ENCODE peak calls at places on chromosomes 4 and X, in six cellular contexts. One of them, this sample, is unnamed.
A peak's percentile ranks its signal among the peaks of the same experiment; 100 is the strongest.

GRCh38 chrX:63551856-63552255 is 200.7 kb upstream of the SPIN4 start:
- DNase-seq in IMR-90: no peak
- DNase-seq in NB4: no peak
- DNase-seq in A549: no peak
- DNase-seq in Peyer's patch: no peak
- DNase-seq in HCT116: no peak
- DNase-seq in this sample: no peak

GRCh38 chr4:103008875-103009729 is 10.4 kb downstream of the SLC9B1 start:
- DNase-seq in IMR-90: peak; percentile 80
- DNase-seq in HCT116: peak; percentile 68
- DNase-seq in A549: peak; percentile 70
- DNase-seq in NB4: peak; percentile 80
- DNase-seq in Peyer's patch: no peak
- DNase-seq in this sample: no peak

GRCh38 chr4:128286474-128287158 is 997 bp downstream of the PGRMC2 start:
- DNase-seq in NB4: peak; percentile 56
- DNase-seq in Peyer's patch: no peak
- DNase-seq in HCT116: peak; percentile 22
- DNase-seq in A549: peak; percentile 53
- DNase-seq in IMR-90: peak; percentile 61
- DNase-seq in this sample: no peak

GRCh38 chrX:151970661-151971060 is 3.8 kb downstream of the GABRE start:
- DNase-seq in IMR-90: peak; percentile 65
- DNase-seq in NB4: peak; percentile 28
- DNase-seq in A549: peak; percentile 80
- DNase-seq in HCT116: no peak
- DNase-seq in Peyer's patch: no peak
- DNase-seq in this sample: peak; percentile 55

GRCh38 chrX:12811658-12812057 is 20.4 kb downstream of the PRPS2 start:
- DNase-seq in A549: no peak
- DNase-seq in Peyer's patch: no peak
- DNase-seq in NB4: no peak
- DNase-seq in IMR-90: no peak
- DNase-seq in HCT116: no peak
- DNase-seq in this sample: no peak

GRCh38 chr4:100017627-100018310 is 67.7 kb upstream of the H2AZ1 start:
- DNase-seq in HCT116: no peak
- DNase-seq in NB4: no peak
- DNase-seq in IMR-90: peak; percentile 21
- DNase-seq in A549: peak; percentile 8
- DNase-seq in Peyer's patch: no peak
- DNase-seq in this sample: no peak

GRCh38 chr4:155413451-155413850 is 36.7 kb upstream of the MAP9 start:
- DNase-seq in A549: no peak
- DNase-seq in NB4: no peak
- DNase-seq in HCT116: no peak
- DNase-seq in Peyer's patch: no peak
- DNase-seq in IMR-90: no peak
- DNase-seq in this sample: no peak

GRCh38 chr4:183289688-183290087 is 30.4 kb downstream of the CLDN22 start:
- DNase-seq in IMR-90: no peak
- DNase-seq in NB4: peak; percentile 14
- DNase-seq in Peyer's patch: no peak
- DNase-seq in HCT116: no peak
- DNase-seq in A549: peak; percentile 32
- DNase-seq in this sample: no peak

GRCh38 chr4:47696823-47697222 is 141.0 kb downstream of the CORIN start:
- DNase-seq in A549: no peak
- DNase-seq in NB4: no peak
- DNase-seq in IMR-90: no peak
- DNase-seq in HCT116: no peak
- DNase-seq in Peyer's patch: no peak
- DNase-seq in this sample: no peak

GRCh38 chrX:132774312-132774711 is 184.1 kb downstream of the HS6ST2 start:
- DNase-seq in IMR-90: no peak
- DNase-seq in NB4: no peak
- DNase-seq in Peyer's patch: no peak
- DNase-seq in A549: no peak
- DNase-seq in HCT116: no peak
- DNase-seq in this sample: no peak

DNA sequence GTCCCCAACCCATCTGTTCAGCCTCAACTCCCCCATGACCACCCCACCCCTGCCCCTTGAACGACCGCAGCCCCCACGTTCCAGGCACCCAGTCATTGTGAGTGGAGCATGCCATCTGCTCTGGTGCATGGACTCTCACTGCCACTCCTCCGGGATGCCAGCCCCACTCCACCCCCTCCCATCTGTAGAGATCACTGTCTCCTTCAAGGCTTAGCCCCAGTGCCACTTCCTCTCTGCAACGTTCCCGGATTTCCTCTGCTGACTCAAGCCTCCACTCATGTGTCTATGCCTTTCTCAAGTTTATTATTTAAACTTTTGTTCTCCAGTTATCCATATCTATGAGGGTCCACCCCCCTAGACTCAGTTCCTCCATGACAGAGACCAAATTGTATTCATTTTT is 54.0 kb downstream of the MAML3 start:
- DNase-seq in NB4: peak; percentile 83
- DNase-seq in Peyer's patch: no peak
- DNase-seq in A549: peak; percentile 49
- DNase-seq in HCT116: no peak
- DNase-seq in IMR-90: peak; percentile 28
- DNase-seq in this sample: no peak
- TF ChIP-seq POLR2A in NB4: no peak
- TF ChIP-seq POLR2A in Peyer's patch: no peak
- TF ChIP-seq POLR2A in A549: no peak
- TF ChIP-seq POLR2A in HCT116: no peak
- TF ChIP-seq POLR2A in IMR-90: no peak
- TF ChIP-seq POLR2A in this sample: no peak

GRCh38 chr4:25879091-25879584 is 16.4 kb upstream of the SEL1L3 start:
- DNase-seq in Peyer's patch: no peak
- DNase-seq in A549: no peak
- DNase-seq in NB4: no peak
- DNase-seq in HCT116: no peak
- DNase-seq in IMR-90: no peak
- DNase-seq in this sample: no peak

GRCh38 chr4:25879587-25879986 is 16.8 kb upstream of the SEL1L3 start:
- DNase-seq in IMR-90: no peak
- DNase-seq in NB4: peak; percentile 30
- DNase-seq in A549: no peak
- DNase-seq in HCT116: no peak
- DNase-seq in Peyer's patch: no peak
- DNase-seq in this sample: no peak

GRCh38 chr4:25881187-25881586 is 18.4 kb upstream of the SEL1L3 start:
- DNase-seq in NB4: peak; percentile 43
- DNase-seq in A549: no peak
- DNase-seq in Peyer's patch: no peak
- DNase-seq in HCT116: no peak
- DNase-seq in IMR-90: no peak
- DNase-seq in this sample: no peak

GRCh38 chr4:25878676-25879075 is 15.9 kb upstream of the SEL1L3 start:
- DNase-seq in Peyer's patch: no peak
- DNase-seq in IMR-90: no peak
- DNase-seq in A549: no peak
- DNase-seq in NB4: peak; percentile 43
- DNase-seq in HCT116: no peak
- DNase-seq in this sample: no peak

GRCh38 chr4:25879991-25880641 is 17.3 kb upstream of the SEL1L3 start:
- DNase-seq in NB4: peak; percentile 86
- DNase-seq in HCT116: no peak
- DNase-seq in IMR-90: peak; percentile 24
- DNase-seq in Peyer's patch: no peak
- DNase-seq in A549: no peak
- DNase-seq in this sample: no peak
- TF ChIP-seq POLR2A in NB4: no peak
- TF ChIP-seq POLR2A in HCT116: no peak
- TF ChIP-seq POLR2A in IMR-90: no peak
- TF ChIP-seq POLR2A in Peyer's patch: no peak
- TF ChIP-seq POLR2A in A549: no peak
- TF ChIP-seq POLR2A in this sample: no peak

DNA sequence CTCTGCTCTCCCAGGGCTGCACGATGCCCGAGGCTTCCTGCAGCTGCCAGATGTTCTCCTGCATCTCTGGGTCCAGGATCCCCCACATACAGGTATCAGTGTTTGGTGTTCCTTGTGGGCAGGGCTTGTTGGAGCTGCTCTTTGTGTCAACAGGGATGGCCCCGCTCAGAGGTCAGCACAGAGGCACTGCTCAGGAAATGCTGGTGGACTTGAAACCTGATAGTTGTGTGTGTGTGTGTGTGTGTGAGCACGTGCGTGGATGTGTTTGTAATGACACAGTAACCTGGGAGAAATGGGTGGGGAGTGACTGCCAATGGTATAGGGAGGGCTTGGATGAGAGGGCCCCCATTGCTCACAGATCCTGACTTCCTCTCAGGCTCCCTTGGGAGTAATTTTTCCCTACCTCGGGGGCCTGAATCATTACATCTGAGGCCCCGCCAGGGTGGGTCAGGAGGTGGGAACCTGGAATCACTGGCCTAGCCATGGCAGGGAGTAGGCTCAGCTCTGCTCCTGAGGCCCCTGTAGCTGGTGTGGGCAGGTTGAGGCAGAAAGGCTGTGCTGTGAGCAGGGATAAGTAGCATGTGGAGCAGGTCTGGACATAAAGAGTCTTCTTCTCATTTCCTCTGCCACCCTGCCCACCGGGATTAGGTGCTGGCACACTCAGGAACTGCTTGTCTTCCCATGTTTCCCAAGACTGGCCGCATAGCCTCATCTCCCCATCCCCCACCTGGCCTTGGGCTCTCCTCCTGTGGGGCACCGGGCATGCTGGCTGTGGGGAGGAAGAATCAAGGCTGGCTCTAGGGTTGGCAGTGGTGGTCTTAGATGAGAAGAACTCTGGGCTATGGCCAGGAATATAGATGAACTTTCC is 2.5 kb upstream of the EFNB1 start:
- DNase-seq in A549: no peak
- DNase-seq in HCT116: no peak
- DNase-seq in IMR-90: no peak
- DNase-seq in NB4: no peak
- DNase-seq in Peyer's patch: no peak
- DNase-seq in this sample: no peak
- TF ChIP-seq POLR2A in A549: no peak
- TF ChIP-seq POLR2A in HCT116: no peak
- TF ChIP-seq POLR2A in IMR-90: no peak
- TF ChIP-seq POLR2A in NB4: no peak
- TF ChIP-seq POLR2A in Peyer's patch: no peak
- TF ChIP-seq POLR2A in this sample: no peak

DNA sequence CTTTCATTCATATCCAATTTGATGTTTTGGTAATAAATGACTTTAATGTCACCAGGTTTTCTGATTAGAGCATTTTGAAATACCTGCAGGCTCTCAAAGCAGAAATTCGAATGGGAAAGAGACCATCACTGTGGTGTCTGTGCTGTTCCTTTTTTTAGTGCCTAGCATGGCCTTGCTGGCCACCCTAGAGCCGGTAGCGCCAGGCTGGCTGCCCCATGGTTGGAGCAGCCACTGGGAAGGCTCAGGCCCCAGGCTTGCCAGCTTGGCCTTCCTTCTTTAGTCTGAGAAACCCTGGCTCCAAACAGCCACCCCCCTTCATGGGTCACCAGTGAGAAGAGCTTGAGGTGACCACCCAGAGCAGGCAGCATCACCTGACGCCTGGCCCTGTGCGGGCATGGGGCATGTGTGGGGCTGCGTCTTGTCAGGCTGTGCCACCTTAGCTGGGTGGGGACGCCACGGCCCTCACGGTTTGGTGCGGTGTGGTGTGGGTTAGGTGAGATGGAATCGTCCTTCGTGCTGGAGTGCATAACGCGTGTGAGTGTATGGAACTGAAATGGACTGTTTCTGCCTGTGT is 30.0 kb downstream of the TRMT44 start:
- DNase-seq in Peyer's patch: no peak
- DNase-seq in NB4: no peak
- DNase-seq in IMR-90: no peak
- DNase-seq in A549: no peak
- DNase-seq in HCT116: no peak
- DNase-seq in this sample: no peak
- TF ChIP-seq POLR2A in Peyer's patch: no peak
- TF ChIP-seq POLR2A in NB4: no peak
- TF ChIP-seq POLR2A in IMR-90: no peak
- TF ChIP-seq POLR2A in A549: no peak
- TF ChIP-seq POLR2A in HCT116: no peak
- TF ChIP-seq POLR2A in this sample: no peak

GRCh38 chr4:51842554-51843308 is at the start of gene DCUN1D4:
- DNase-seq in Peyer's patch: peak; percentile 100
- DNase-seq in NB4: peak; percentile 100
- DNase-seq in A549: peak; percentile 99
- DNase-seq in HCT116: peak; percentile 98
- DNase-seq in IMR-90: peak; percentile 99
- DNase-seq in this sample: peak; percentile 89
- TF ChIP-seq POLR2A in Peyer's patch: peak; percentile 27
- TF ChIP-seq POLR2A in NB4: peak; percentile 64
- TF ChIP-seq POLR2A in A549: peak; percentile 47
- TF ChIP-seq POLR2A in HCT116: no peak
- TF ChIP-seq POLR2A in IMR-90: peak; percentile 46
- TF ChIP-seq POLR2A in this sample: peak; percentile 74

GRCh38 chrX:25018682-25019081 is 2.9 kb upstream of the ARX start:
- DNase-seq in HCT116: no peak
- DNase-seq in A549: no peak
- DNase-seq in IMR-90: no peak
- DNase-seq in NB4: no peak
- DNase-seq in Peyer's patch: no peak
- DNase-seq in this sample: no peak

GRCh38 chrX:25016361-25016671 is 551 bp upstream of the ARX start:
- DNase-seq in IMR-90: no peak
- DNase-seq in A549: no peak
- DNase-seq in NB4: no peak
- DNase-seq in Peyer's patch: no peak
- DNase-seq in HCT116: no peak
- DNase-seq in this sample: no peak

GRCh38 chrX:25016938-25017598 is 1.3 kb upstream of the ARX start:
- DNase-seq in Peyer's patch: no peak
- DNase-seq in IMR-90: no peak
- DNase-seq in HCT116: no peak
- DNase-seq in NB4: no peak
- DNase-seq in A549: no peak
- DNase-seq in this sample: no peak

GRCh38 chrX:25015486-25016360 is at the start of gene ARX:
- DNase-seq in Peyer's patch: peak; percentile 68
- DNase-seq in NB4: peak; percentile 67
- DNase-seq in HCT116: peak; percentile 55
- DNase-seq in IMR-90: peak; percentile 42
- DNase-seq in A549: peak; percentile 57
- DNase-seq in this sample: no peak

GRCh38 chrX:25017667-25018247 is 2.0 kb upstream of the ARX start:
- DNase-seq in HCT116: no peak
- DNase-seq in NB4: no peak
- DNase-seq in Peyer's patch: no peak
- DNase-seq in IMR-90: no peak
- DNase-seq in A549: no peak
- DNase-seq in this sample: no peak
- TF ChIP-seq POLR2A in HCT116: no peak
- TF ChIP-seq POLR2A in NB4: no peak
- TF ChIP-seq POLR2A in Peyer's patch: no peak
- TF ChIP-seq POLR2A in IMR-90: no peak
- TF ChIP-seq POLR2A in A549: no peak
- TF ChIP-seq POLR2A in this sample: no peak